ENCODE peak calls at places on chromosomes 4 and X, in ten cellular contexts. B is cardiac fibroblast; V is mammary epithelial cell; R is MCF 10A; J is A172; L is NCI-H510A; Z is NAMALWA; Y is CD8-positive, alpha-beta T cell; W is activated T-cell treated with anti-CD3 and anti-CD28 coated beads, Interleukin-2, amount 50 U/mL, for 1 hour; O is NCI-H1105. T is an unnamed sample.

GRCh38 chrX:12843668-12844279 is 23.1 kb upstream of the TLR7 start:
- DNase-seq in B (no peak), V (no peak), R (no peak), J (no peak), L (no peak), Z (peak), Y (no peak), W (no peak), O (no peak), T (no peak)

GRCh38 chr4:124060261-124060918 is 652.1 kb downstream of the ANKRD50 start:
- DNase-seq in B (peak), V (peak), R (peak), J (peak), L (no peak), Z (no peak), Y (no peak), W (no peak), O (no peak), T (peak)

GRCh38 chrX:17656035-17656418 is 81.3 kb upstream of the SCML1 start:
- DNase-seq in B (no peak), V (no peak), R (no peak), J (no peak), L (no peak), Z (no peak), Y (no peak), W (no peak), O (no peak), T (peak)

GRCh38 chrX:80817002-80817401 is 7.3 kb upstream of the BRWD3 start:
- DNase-seq in B (peak), V (no peak), R (peak), J (peak), L (no peak), Z (no peak), Y (no peak), W (no peak), O (no peak), T (no peak)

GRCh38 chr4:99653921-99654890 is 3.4 kb downstream of the C4orf54 start:
- DNase-seq in B (no peak), V (no peak), R (no peak), J (peak), L (no peak), Z (no peak), Y (no peak), W (no peak), O (no peak), T (no peak)

GRCh38 chrX:134774190-134775048 is 116.1 kb upstream of the PLAC1 start:
- DNase-seq in B (no peak), V (no peak), R (no peak), J (no peak), L (no peak), Z (no peak), Y (no peak), W (no peak), O (no peak), T (no peak)

GRCh38 chr4:98996056-98996941 is 778 bp downstream of the METAP1 start:
- DNase-seq in B (peak), V (peak), R (peak), J (peak), L (no peak), Z (peak), Y (no peak), W (no peak), O (peak), T (peak)

GRCh38 chr4:55356991-55357461 is 11.0 kb downstream of the SRD5A3 start:
- DNase-seq in B (peak), V (no peak), R (peak), J (no peak), L (peak), Z (no peak), Y (no peak), W (no peak), O (no peak), T (peak)

GRCh38 chrX:1294301-1295067 is 25.9 kb downstream of the CSF2RA start:
- DNase-seq in B (no peak), V (no peak), R (no peak), J (no peak), L (no peak), Z (no peak), Y (no peak), W (no peak), O (no peak), T (no peak)

GRCh38 chrX:17563515-17563914 is 173.8 kb upstream of the SCML1 start:
- DNase-seq in B (no peak), V (peak), R (no peak), J (peak), L (no peak), Z (no peak), Y (no peak), W (no peak), O (no peak), T (no peak)

GRCh38 chrX:15854080-15854655 is 445 bp downstream of the AP1S2 start:
- DNase-seq in B (no peak), V (peak), R (peak), J (peak), L (peak), Z (peak), Y (peak), W (peak), O (no peak), T (peak)

GRCh38 chr4:2793578-2793919 is 664 bp downstream of the SH3BP2 start:
- DNase-seq in B (peak), V (no peak), R (peak), J (peak), L (no peak), Z (no peak), Y (peak), W (no peak), O (peak), T (peak)

GRCh38 chr4:90456891-90457290 is 329.7 kb downstream of the CCSER1 start:
- DNase-seq in B (no peak), V (no peak), R (no peak), J (no peak), L (no peak), Z (no peak), Y (no peak), W (no peak), O (no peak), T (no peak)

GRCh38 chr4:173835863-173836262 is 305.8 kb upstream of the HAND2 start:
- DNase-seq in B (peak), V (peak), R (peak), J (peak), L (no peak), Z (no peak), Y (no peak), W (no peak), O (no peak), T (peak)

T was measured in AG20443.